ENCODE peak calls at places on chromosomes 7 and 10, in eight cellular contexts. U is transverse colon, G is body of pancreas, P is A549, Q is tibial nerve, X is ovary, N is IMR-90, M is uterus. V is an unnamed sample.

GRCh38 chr10:77939561-77940001 is 13.0 kb upstream of the DLG5 start:
- DNase-seq in M (peak), P (no peak), X (peak), N (peak), U (peak), Q (peak), G (peak), V (no peak)

GRCh38 chr7:77245015-77245755 is 45.6 kb upstream of the FGL2 start:
- DNase-seq in M (no peak), X (no peak), N (no peak), G (peak), P (no peak), U (no peak), Q (peak), V (no peak)

GRCh38 chr7:84248267-84248666 is 53.7 kb upstream of the SEMA3A start:
- DNase-seq in M (no peak), X (no peak), U (no peak), N (peak), P (no peak), G (peak), Q (no peak), V (no peak)

GRCh38 chr10:121188005-121188404 is 336.8 kb downstream of the WDR11 start:
- DNase-seq in N (no peak), G (no peak), P (no peak), M (peak), U (peak), Q (peak), X (no peak), V (no peak)

GRCh38 chr7:3544202-3544601 is 243.2 kb downstream of the SDK1 start:
- DNase-seq in P (no peak), M (no peak), Q (no peak), N (no peak), G (no peak), U (no peak), X (no peak), V (no peak)

GRCh38 chr10:29917311-29917710 is 142.1 kb downstream of the JCAD start:
- DNase-seq in M (no peak), X (no peak), P (no peak), N (no peak), Q (no peak), G (peak), U (no peak), V (no peak)

GRCh38 chr10:102133373-102134195 is 744 bp downstream of the PPRC1 start:
- DNase-seq in P (peak), X (peak), G (peak), U (peak), Q (peak), N (peak), M (peak), V (peak)

GRCh38 chr7:101232141-101232821 is 5.3 kb downstream of the CLDN15 start:
- DNase-seq in M (no peak), U (peak), X (no peak), G (peak), P (no peak), N (no peak), Q (no peak), V (peak)

GRCh38 chr7:16711730-16712129 is 41.8 kb upstream of the TSPAN13 start:
- DNase-seq in U (no peak), X (no peak), N (no peak), M (no peak), P (no peak), G (no peak), Q (no peak), V (no peak)

GRCh38 chr7:39086638-39087360 is 109.1 kb downstream of the POU6F2 start:
- DNase-seq in M (no peak), G (no peak), U (no peak), P (no peak), X (no peak), Q (no peak), N (no peak), V (no peak)

GRCh38 chr7:131276190-131276589 is 51.5 kb upstream of the MKLN1 start:
- DNase-seq in X (no peak), N (no peak), Q (no peak), P (no peak), U (no peak), G (no peak), M (no peak), V (no peak)

GRCh38 chr7:27605689-27606269 is 56.9 kb downstream of the HIBADH start:
- DNase-seq in Q (peak), G (peak), M (no peak), N (peak), P (peak), U (no peak), X (no peak), V (peak)

GRCh38 chr10:77159538-77160110 is 478.0 kb downstream of the KCNMA1 start:
- DNase-seq in P (no peak), N (peak), X (no peak), U (no peak), G (no peak), M (no peak), Q (no peak), V (no peak)

GRCh38 chr10:94000638-94001420 is 7.1 kb downstream of the PLCE1 start:
- DNase-seq in U (peak), P (no peak), N (no peak), Q (no peak), G (no peak), X (no peak), M (no peak), V (no peak)

GRCh38 chr7:30255096-30255769 is 29.2 kb upstream of the ZNRF2 start:
- DNase-seq in M (no peak), U (no peak), X (no peak), N (no peak), G (peak), Q (no peak), P (no peak), V (no peak)

GRCh38 chr10:60549686-60550085 is 160.0 kb upstream of the ANK3 start:
- DNase-seq in U (no peak), X (no peak), N (no peak), P (peak), G (no peak), Q (no peak), M (no peak), V (no peak)

GRCh38 chr7:121288894-121289293 is 39.9 kb upstream of the WNT16 start:
- DNase-seq in N (peak), U (no peak), P (no peak), Q (no peak), X (no peak), G (no peak), M (no peak), V (no peak)

GRCh38 chr10:21696302-21696701 is 162.3 kb downstream of the MLLT10 start:
- DNase-seq in G (no peak), N (no peak), U (no peak), M (no peak), Q (no peak), X (no peak), P (no peak), V (no peak)

GRCh38 chr10:7433861-7434260 is 23.0 kb upstream of the SFMBT2 start:
- DNase-seq in M (no peak), N (no peak), P (no peak), G (no peak), Q (no peak), U (no peak), X (no peak), V (no peak)

GRCh38 chr7:119514326-119514725 is 758.6 kb upstream of the KCND2 start:
- DNase-seq in M (no peak), G (no peak), Q (no peak), X (no peak), P (no peak), N (no peak), U (no peak), V (no peak)

GRCh38 chr10:91797874-91798735 is at the start of gene TNKS2:
- DNase-seq in P (peak), M (peak), Q (peak), U (peak), G (peak), X (peak), N (peak), V (peak)
- TF ChIP-seq POLR2A in P (peak), M (peak), Q (peak), U (peak), G (peak), X (peak), N (peak), V (peak)

GRCh38 chr7:150572496-150572895 is 5.3 kb downstream of the GIMAP4 start:
- DNase-seq in U (no peak), P (no peak), M (no peak), N (no peak), Q (no peak), X (no peak), G (no peak), V (no peak)
- TF ChIP-seq POLR2A in U (no peak), P (no peak), M (no peak), N (no peak), Q (no peak), X (no peak), G (no peak), V (no peak)

GRCh38 chr7:116509982-116510579 is 10.5 kb downstream of the CAV2 start:
- DNase-seq in M (no peak), P (no peak), Q (no peak), N (peak), G (no peak), U (no peak), X (no peak), V (no peak)

GRCh38 chr7:116512524-116513188 is 12.2 kb upstream of the CAV1 start:
- DNase-seq in G (no peak), N (peak), Q (no peak), U (no peak), P (no peak), X (no peak), M (no peak), V (no peak)

GRCh38 chr7:116515584-116515983 is 9.3 kb upstream of the CAV1 start:
- DNase-seq in N (no peak), M (no peak), Q (no peak), P (no peak), X (no peak), G (no peak), U (no peak), V (no peak)

GRCh38 chr7:116510795-116511194 is 11.3 kb downstream of the CAV2 start:
- DNase-seq in Q (no peak), G (no peak), P (no peak), N (no peak), X (no peak), M (no peak), U (no peak), V (no peak)

GRCh38 chr7:116511552-116512523 is 12.3 kb downstream of the CAV2 start:
- DNase-seq in U (no peak), P (peak), X (no peak), G (no peak), M (peak), N (peak), Q (no peak), V (no peak)
- TF ChIP-seq POLR2A in U (no peak), P (no peak), X (no peak), G (no peak), M (no peak), N (no peak), Q (no peak), V (no peak)

GRCh38 chr10:89413398-89413912 is 913 bp upstream of the IFIT5 start:
- DNase-seq in M (no peak), N (no peak), U (no peak), X (no peak), P (no peak), G (no peak), Q (no peak), V (no peak)

GRCh38 chr10:89416465-89416864 is 2.1 kb downstream of the IFIT5 start:
- DNase-seq in U (no peak), X (no peak), N (no peak), G (no peak), Q (no peak), M (no peak), P (no peak), V (no peak)

GRCh38 chr10:89414879-89415821 is 782 bp downstream of the IFIT5 start:
- DNase-seq in G (peak), M (peak), P (peak), U (peak), N (peak), Q (peak), X (no peak), V (peak)

GRCh38 chr10:89419548-89419947 is 5.2 kb downstream of the IFIT5 start:
- DNase-seq in N (peak), X (no peak), P (no peak), M (no peak), G (no peak), Q (no peak), U (no peak), V (peak)

GRCh38 chr10:89414146-89414878 is at the start of gene IFIT5:
- DNase-seq in G (peak), Q (peak), N (peak), U (peak), P (peak), M (peak), X (peak), V (peak)
- TF ChIP-seq POLR2A in G (peak), Q (peak), N (no peak), U (no peak), P (peak), M (peak), X (peak), V (peak)

DNA sequence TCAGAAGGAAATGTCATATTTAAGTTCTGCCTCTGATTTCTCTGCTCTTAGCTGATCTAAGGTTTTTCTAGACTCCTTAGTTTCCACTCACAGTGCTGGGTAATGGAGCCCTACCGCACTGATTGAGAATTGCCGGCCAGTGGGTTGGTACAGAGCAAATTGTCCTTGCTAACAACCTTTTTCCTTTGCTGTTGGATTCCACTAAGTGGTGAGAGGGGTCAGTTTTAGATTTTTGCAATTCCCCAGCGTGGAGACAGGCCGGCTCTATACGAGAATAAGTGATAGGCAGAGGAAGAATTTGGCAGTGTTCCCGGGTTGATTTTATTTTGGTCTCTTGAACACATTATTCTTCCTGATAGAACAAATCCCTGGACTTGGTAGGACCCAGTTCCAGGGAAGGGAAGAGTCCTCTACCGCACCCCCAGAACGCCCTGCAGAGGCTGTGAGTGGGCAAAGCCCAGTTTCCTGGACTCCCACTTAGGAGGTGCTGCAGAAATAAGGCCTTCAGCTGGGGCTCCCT is 2.9 kb upstream of the NRP1 start:
- DNase-seq in P (peak), U (no peak), M (peak), G (peak), N (peak), Q (peak), X (peak), V (no peak)
- TF ChIP-seq POLR2A in P (no peak), U (no peak), M (no peak), G (no peak), N (no peak), Q (no peak), X (no peak), V (no peak)

GRCh38 chr7:13990319-13990983 is 985 bp upstream of the ETV1 start:
- DNase-seq in N (peak), X (no peak), Q (peak), M (peak), U (peak), G (peak), P (peak), V (peak)
- TF ChIP-seq POLR2A in N (peak), X (no peak), Q (no peak), M (no peak), U (no peak), G (no peak), P (no peak), V (no peak)

GRCh38 chr10:128095023-128095752 is 31.0 kb downstream of the MKI67 start:
- DNase-seq in P (no peak), M (no peak), G (no peak), Q (no peak), U (peak), X (no peak), N (no peak), V (no peak)

GRCh38 chr10:128098631-128099030 is 27.6 kb downstream of the MKI67 start:
- DNase-seq in M (no peak), X (no peak), N (no peak), Q (no peak), U (no peak), G (no peak), P (no peak), V (no peak)

GRCh38 chr10:128096486-128097199 is 29.6 kb downstream of the MKI67 start:
- DNase-seq in N (no peak), G (no peak), U (no peak), M (no peak), P (no peak), X (no peak), Q (no peak), V (no peak)

GRCh38 chr10:128097783-128098182 is 28.4 kb downstream of the MKI67 start:
- DNase-seq in Q (no peak), P (no peak), X (no peak), G (no peak), U (no peak), M (no peak), N (no peak), V (no peak)

GRCh38 chr10:128095753-128096469 is 30.3 kb downstream of the MKI67 start:
- DNase-seq in P (no peak), N (no peak), Q (no peak), X (no peak), U (no peak), G (no peak), M (no peak), V (no peak)
- TF ChIP-seq POLR2A in P (no peak), N (no peak), Q (no peak), X (no peak), U (no peak), G (no peak), M (no peak), V (no peak)

GRCh38 chr10:16750461-16750860 is 66.8 kb downstream of the RSU1 start:
- DNase-seq in N (peak), U (no peak), X (no peak), G (no peak), P (no peak), M (no peak), Q (no peak), V (no peak)

GRCh38 chr10:16745061-16745460 is 72.2 kb downstream of the RSU1 start:
- DNase-seq in N (no peak), M (no peak), U (no peak), P (no peak), Q (no peak), G (no peak), X (no peak), V (no peak)

GRCh38 chr10:16748749-16749148 is 68.5 kb downstream of the RSU1 start:
- DNase-seq in Q (no peak), P (no peak), X (no peak), G (no peak), U (no peak), N (no peak), M (no peak), V (no peak)

GRCh38 chr10:16751244-16751643 is 66.0 kb downstream of the RSU1 start:
- DNase-seq in M (no peak), N (no peak), U (no peak), G (no peak), Q (no peak), P (no peak), X (no peak), V (no peak)

GRCh38 chr10:16746856-16747255 is 70.4 kb downstream of the RSU1 start:
- DNase-seq in G (no peak), M (no peak), P (no peak), U (no peak), X (no peak), N (no peak), Q (no peak), V (no peak)
- TF ChIP-seq POLR2A in G (no peak), M (no peak), P (no peak), U (no peak), X (no peak), N (no peak), Q (no peak), V (no peak)

GRCh38 chr10:72297968-72298773 is 24.4 kb downstream of the DDIT4 start:
- DNase-seq in M (peak), G (peak), N (peak), P (peak), U (peak), X (peak), Q (peak), V (peak)
- TF ChIP-seq POLR2A in M (peak), G (peak), N (peak), P (peak), U (peak), X (peak), Q (peak), V (peak)